ENCODE peak calls at places on chromosome 1, in nine cellular contexts. L, O, P, V, T, X, F, A and M are unnamed samples.
A peak's percentile ranks its signal among the peaks of the same experiment; 100 is the strongest.

GRCh38 chr1:214552174-214552608 is 789 bp upstream of the PTPN14 start:
- DNase-seq in T (peak; percentile 71), X (peak; percentile 75), V (peak; percentile 69), L (peak; percentile 77), P (peak; percentile 81), F (peak; percentile 78), A (no peak), O (peak; percentile 69), M (peak; percentile 87)

GRCh38 chr1:56816909-56817308 is 2.3 kb downstream of the FYB2 start:
- DNase-seq in F (no peak), T (no peak), V (no peak), L (no peak), X (no peak), P (no peak), A (no peak), O (no peak), M (no peak)

GRCh38 chr1:53625766-53626520 is 113.0 kb downstream of the GLIS1 start:
- DNase-seq in A (no peak), X (no peak), V (no peak), F (no peak), L (no peak), T (no peak), P (no peak), O (no peak), M (peak; percentile 77)

GRCh38 chr1:26203642-26204318 is 13.4 kb downstream of the CATSPER4 start:
- DNase-seq in A (no peak), L (peak; percentile 51), T (no peak), X (no peak), P (no peak), V (no peak), F (no peak), O (no peak), M (no peak)

GRCh38 chr1:2103266-2103900 is 53.2 kb downstream of the PRKCZ start:
- DNase-seq in O (no peak), A (no peak), X (no peak), L (no peak), P (no peak), F (peak; percentile 41), T (no peak), V (no peak), M (no peak)

GRCh38 chr1:90043573-90043972 is 48.7 kb downstream of the ZNF326 start:
- DNase-seq in T (no peak), L (no peak), F (no peak), V (no peak), A (no peak), P (no peak), X (no peak), O (no peak), M (no peak)

GRCh38 chr1:19731311-19731821 is 66.7 kb downstream of the HTR6 start:
- DNase-seq in L (no peak), X (no peak), T (no peak), O (no peak), A (no peak), P (no peak), V (no peak), F (no peak), M (no peak)

GRCh38 chr1:84433253-84434080 is 35.2 kb downstream of the DNASE2B start:
- DNase-seq in F (peak; percentile 49), L (peak; percentile 46), V (peak; percentile 53), O (no peak), P (peak; percentile 88), T (peak; percentile 60), X (peak; percentile 63), A (peak; percentile 75), M (peak; percentile 11)

DNA sequence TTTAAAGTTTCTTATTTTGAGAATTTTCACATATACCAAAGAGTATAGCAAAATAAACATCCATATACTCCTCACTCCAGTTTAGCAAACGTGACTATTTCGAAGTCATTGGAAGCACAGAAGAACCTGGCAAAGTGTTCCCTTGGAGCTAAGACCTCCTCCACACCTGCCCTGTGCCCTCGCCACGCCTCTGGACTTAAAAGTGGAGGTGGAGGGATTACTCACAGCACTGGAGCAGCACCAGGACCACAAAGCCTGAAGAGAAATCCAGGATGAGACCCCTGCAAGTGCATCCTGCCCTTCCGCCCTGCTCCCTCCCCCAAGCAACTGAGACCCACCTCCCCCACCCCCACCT is 436 bp downstream of the CHI3L1 start:
- DNase-seq in O (no peak), F (no peak), V (no peak), X (no peak), L (no peak), T (no peak), P (no peak), A (no peak), M (no peak)
- H3K4me3 ChIP-seq in O (no peak overlapping the region), F (no peak overlapping the region), V (no peak overlapping the region), X (no peak overlapping the region), L (no peak overlapping the region), T (no peak overlapping the region), P (no peak overlapping the region), A (no peak overlapping the region), M (no peak overlapping the region)

GRCh38 chr1:36628804-36629203 is 146.1 kb upstream of the CSF3R start:
- DNase-seq in T (no peak), X (no peak), A (no peak), O (no peak), L (no peak), V (no peak), P (no peak), F (no peak), M (no peak)
- H3K27me3 ChIP-seq in T (no peaks in the 10 kb centered on the region), X (no peaks in the 10 kb centered on the region), A (no peaks in the 10 kb centered on the region), O (no peaks in the 10 kb centered on the region), L (no peaks in the 10 kb centered on the region), V (peaks cover 14% of the 10 kb centered on the region), P (no peaks in the 10 kb centered on the region), F (peaks cover 6% of the 10 kb centered on the region), M (no peaks in the 10 kb centered on the region)

GRCh38 chr1:184053881-184054280 is 2.4 kb downstream of the TSEN15 start:
- DNase-seq in O (no peak), F (no peak), X (no peak), P (no peak), V (no peak), L (no peak), T (no peak), A (no peak), M (no peak)

GRCh38 chr1:184059887-184060286 is 8.4 kb downstream of the TSEN15 start:
- DNase-seq in L (no peak), P (no peak), O (no peak), A (no peak), V (no peak), X (no peak), F (no peak), T (no peak), M (no peak)

GRCh38 chr1:184052750-184053149 is 1.2 kb downstream of the TSEN15 start:
- DNase-seq in O (no peak), V (no peak), X (no peak), F (no peak), A (no peak), T (no peak), P (no peak), L (no peak), M (no peak)

GRCh38 chr1:184060316-184060715 is 8.8 kb downstream of the TSEN15 start:
- DNase-seq in A (no peak), F (no peak), L (no peak), O (no peak), X (no peak), V (no peak), P (no peak), T (peak; percentile 41), M (no peak)

GRCh38 chr1:184056921-184057496 is 5.5 kb downstream of the TSEN15 start:
- DNase-seq in F (no peak), P (peak; percentile 80), O (no peak), V (no peak), L (no peak), X (no peak), T (peak; percentile 85), A (no peak), M (peak; percentile 33)
- H3K4me3 ChIP-seq in F (no peak overlapping the region), P (no peak overlapping the region), O (no peak overlapping the region), V (no peak overlapping the region), L (no peak overlapping the region), X (no peak overlapping the region), T (peak overlapping the region; percentile 17), A (no peak overlapping the region), M (no peak overlapping the region)

GRCh38 chr1:31671147-31671546 is 26.5 kb upstream of the PEF1 start:
- DNase-seq in F (no peak), O (no peak), L (peak; percentile 52), V (no peak), X (no peak), A (no peak), P (no peak), T (no peak), M (no peak)

GRCh38 chr1:31674626-31675025 is 29.2 kb downstream of the COL16A1 start:
- DNase-seq in O (no peak), V (no peak), X (no peak), F (no peak), P (no peak), T (no peak), A (no peak), L (peak; percentile 64), M (no peak)

GRCh38 chr1:31675161-31675560 is 28.7 kb downstream of the COL16A1 start:
- DNase-seq in X (no peak), F (no peak), A (no peak), T (no peak), V (peak; percentile 49), P (no peak), O (no peak), L (no peak), M (no peak)

GRCh38 chr1:31671556-31672201 is 27.0 kb upstream of the PEF1 start:
- DNase-seq in T (no peak), X (no peak), P (no peak), F (no peak), V (no peak), L (no peak), A (no peak), O (no peak), M (no peak)

DNA sequence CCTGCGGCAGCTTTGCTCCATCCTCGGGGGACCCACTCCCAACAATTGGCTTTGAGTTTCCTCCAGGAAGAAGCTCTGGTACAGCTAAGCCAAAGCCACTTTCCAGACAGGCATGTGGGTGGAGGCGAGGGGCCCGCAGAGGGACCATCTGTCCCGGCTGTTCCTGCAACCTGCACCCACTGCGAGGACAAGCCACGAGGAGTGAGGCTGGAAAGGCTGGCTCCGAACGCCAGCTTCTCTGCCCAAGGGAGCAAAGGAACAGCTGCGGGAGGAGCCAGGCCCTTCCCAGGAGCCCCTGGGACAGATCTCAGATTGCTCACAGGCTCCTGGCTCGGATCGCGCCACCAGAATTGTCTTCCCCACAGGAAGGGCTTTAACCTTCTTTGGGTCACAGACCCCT is 28.3 kb upstream of the PEF1 start:
- DNase-seq in L (peak; percentile 66), F (no peak), O (no peak), X (no peak), P (no peak), V (peak; percentile 23), T (no peak), A (no peak), M (no peak)
- H3K27me3 ChIP-seq in L (no peaks in the 10 kb centered on the region), F (no peaks in the 10 kb centered on the region), O (no peaks in the 10 kb centered on the region), X (no peaks in the 10 kb centered on the region), P (no peaks in the 10 kb centered on the region), V (peaks cover 17% of the 10 kb centered on the region), T (no peaks in the 10 kb centered on the region), A (peaks cover 6% of the 10 kb centered on the region), M (no peaks in the 10 kb centered on the region)

DNA sequence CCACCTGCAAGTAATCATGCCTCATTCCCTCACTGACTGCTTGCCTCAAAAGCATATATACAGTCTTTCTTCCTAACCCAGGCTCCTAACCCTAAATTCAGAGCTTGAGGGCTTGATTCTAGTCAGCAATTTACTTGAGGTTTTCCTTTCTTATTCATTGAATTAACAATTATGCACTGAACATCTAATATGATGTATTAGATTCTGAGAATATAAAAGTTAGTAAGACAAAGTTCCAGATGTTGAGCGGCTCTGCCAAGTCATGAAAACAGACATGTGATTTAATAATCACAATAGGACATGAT is 1.0 kb upstream of the AIM2 start:
- DNase-seq in A (no peak), X (no peak), L (no peak), T (no peak), F (no peak), V (no peak), P (no peak), O (no peak), M (no peak)
- H3K4me3 ChIP-seq in A (peak overlapping the region; percentile 49), X (no peak overlapping the region), L (no peak overlapping the region), T (no peak overlapping the region), F (peak overlapping the region; percentile 28), V (no peak overlapping the region), P (no peak overlapping the region), O (no peak overlapping the region), M (no peak overlapping the region)